ENCODE peak calls at places on chromosomes 1 and 21, in four cellular contexts. R, G, P and Y are unnamed samples.

GRCh38 chr1:231983266-231984193 is 356.9 kb downstream of the DISC1 start:
- DNase-seq in G (peak), P (no peak), R (no peak), Y (no peak)

GRCh38 chr1:119045091-119045746 is 57.1 kb upstream of the TBX15 start:
- DNase-seq in P (no peak), R (no peak), G (no peak), Y (no peak)

GRCh38 chr1:118154220-118154619 is 30.8 kb downstream of the SPAG17 start:
- DNase-seq in G (peak), R (peak), P (no peak), Y (no peak)

GRCh38 chr21:25563399-25564116 is 43.7 kb downstream of the MRPL39 start:
- DNase-seq in P (peak), G (peak), R (no peak), Y (no peak)

GRCh38 chr1:27789511-27790154 is 16.6 kb downstream of the STX12 start:
- DNase-seq in G (no peak), P (peak), R (peak), Y (no peak)

GRCh38 chr1:210446479-210446878 is 117.8 kb downstream of the HHAT start:
- DNase-seq in R (no peak), G (no peak), P (no peak), Y (no peak)

GRCh38 chr1:245858683-245859509 is 648.2 kb downstream of the SMYD3 start:
- DNase-seq in G (no peak), R (no peak), P (no peak), Y (no peak)

GRCh38 chr1:105073660-105074059 is 1324.0 kb downstream of the AMY1C start:
- DNase-seq in R (no peak), G (no peak), P (no peak), Y (no peak)

GRCh38 chr1:33342041-33342723 is 21.3 kb upstream of the A3GALT2 start:
- DNase-seq in G (peak), R (no peak), P (no peak), Y (no peak)

GRCh38 chr1:184418955-184419733 is 32.3 kb downstream of the C1orf21 start:
- DNase-seq in R (no peak), P (peak), G (no peak), Y (no peak)

GRCh38 chr21:41283211-41283818 is 33.3 kb upstream of the FAM3B start:
- DNase-seq in G (peak), P (peak), R (peak), Y (peak)

GRCh38 chr1:30415171-30415940 is 308.0 kb downstream of the MATN1 start:
- DNase-seq in R (peak), G (no peak), P (no peak), Y (no peak)

GRCh38 chr1:1202831-1203560 is 3.4 kb downstream of the TNFRSF18 start:
- DNase-seq in G (no peak), R (no peak), P (no peak), Y (no peak)

GRCh38 chr21:38478782-38479181 is 19.5 kb downstream of the ERG start:
- DNase-seq in P (peak), R (no peak), G (no peak), Y (no peak)

GRCh38 chr1:25173809-25174320 is 58.4 kb downstream of the SYF2 start:
- DNase-seq in R (no peak), G (no peak), P (no peak), Y (no peak)

GRCh38 chr1:165383067-165383466 is 26.6 kb upstream of the LMX1A start:
- DNase-seq in R (no peak), P (no peak), G (no peak), Y (no peak)

GRCh38 chr1:48073773-48074172 is 76.6 kb upstream of the TRABD2B start:
- DNase-seq in R (no peak), G (no peak), P (no peak), Y (no peak)

GRCh38 chr1:221897312-221897711 is 155.4 kb upstream of the DUSP10 start:
- DNase-seq in R (no peak), G (no peak), P (no peak), Y (no peak)

GRCh38 chr1:151510020-151510405 is 1.2 kb upstream of the CGN start:
- DNase-seq in R (no peak), P (no peak), G (no peak), Y (no peak)

GRCh38 chr1:101178341-101178687 is 58.5 kb upstream of the S1PR1 start:
- DNase-seq in R (no peak), G (no peak), P (no peak), Y (no peak)

GRCh38 chr1:12204140-12204539 is 25.7 kb upstream of the VPS13D start:
- DNase-seq in G (no peak), P (no peak), R (no peak), Y (no peak)
- TF ChIP-seq SPI1 in G (no peak), P (no peak), R (no peak), Y (no peak)

DNA sequence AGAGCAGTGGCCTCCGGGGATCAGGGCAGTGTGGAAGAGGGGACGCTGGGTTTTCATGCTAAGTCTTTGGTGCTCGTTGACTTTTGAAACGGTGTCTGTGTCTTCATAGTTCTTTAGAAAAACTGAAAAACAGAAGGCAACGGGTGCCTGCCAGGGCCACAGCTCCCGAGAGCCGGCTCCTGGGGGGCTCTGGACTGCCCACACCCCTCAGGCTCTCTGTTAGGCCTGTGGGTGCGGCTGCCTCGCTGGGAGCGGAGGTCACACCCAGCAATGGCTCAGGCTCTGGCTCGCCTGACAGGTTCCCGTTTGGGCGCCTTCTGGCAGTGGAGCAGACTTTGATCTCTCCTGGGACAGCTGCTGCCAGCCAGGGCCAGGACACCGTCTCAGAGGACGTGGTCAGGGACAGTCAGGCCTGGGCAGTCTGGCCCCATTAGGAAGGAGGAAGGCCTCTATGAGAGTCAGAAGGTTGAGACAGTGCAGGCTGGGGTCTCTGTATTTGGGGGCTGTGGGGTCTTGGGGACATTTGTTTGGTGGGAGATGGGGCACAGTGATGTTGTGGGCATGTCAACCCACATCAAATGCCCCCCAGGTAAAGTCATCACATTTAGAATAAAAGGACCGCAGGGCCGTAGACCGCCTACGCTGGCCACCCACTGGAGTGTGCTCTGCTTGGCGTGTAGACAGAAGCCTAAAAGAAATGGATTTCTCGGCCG is 5.6 kb downstream of the ARHGEF16 start:
- DNase-seq in G (no peak), R (no peak), P (no peak), Y (no peak)
- TF ChIP-seq SPI1 in G (no peak), R (no peak), P (no peak), Y (no peak)

GRCh38 chr1:42313970-42314369 is 21.1 kb downstream of the FOXJ3 start:
- DNase-seq in G (no peak), R (no peak), P (no peak), Y (no peak)

GRCh38 chr1:42312576-42313212 is 22.3 kb downstream of the FOXJ3 start:
- DNase-seq in R (no peak), G (no peak), P (no peak), Y (no peak)

GRCh38 chr1:42317308-42317707 is 17.7 kb downstream of the FOXJ3 start:
- DNase-seq in R (no peak), G (no peak), P (no peak), Y (no peak)

GRCh38 chr1:42316292-42316691 is 18.7 kb downstream of the FOXJ3 start:
- DNase-seq in R (no peak), G (no peak), P (no peak), Y (no peak)

DNA sequence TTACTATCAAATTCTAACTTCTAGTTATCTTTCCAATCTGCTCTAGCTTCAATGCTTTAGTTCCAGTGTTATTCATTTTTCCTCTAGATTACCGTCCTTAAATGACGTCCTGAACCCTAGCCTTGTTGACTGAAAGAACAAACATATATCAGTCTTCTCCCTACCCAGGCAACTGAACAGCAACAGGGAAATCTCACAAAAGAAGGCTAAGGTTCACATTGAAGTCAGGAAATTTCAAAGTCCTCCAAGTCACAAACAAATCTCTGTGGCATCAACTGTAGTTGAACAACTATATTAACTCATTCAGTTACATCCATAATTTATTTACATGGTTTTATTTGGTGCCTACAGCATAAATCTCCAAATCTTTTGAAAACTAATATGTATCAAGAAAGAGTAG is 19.5 kb downstream of the FOXJ3 start:
- DNase-seq in P (no peak), R (no peak), G (no peak), Y (no peak)
- TF ChIP-seq SPI1 in P (no peak), R (no peak), G (no peak), Y (no peak)

DNA sequence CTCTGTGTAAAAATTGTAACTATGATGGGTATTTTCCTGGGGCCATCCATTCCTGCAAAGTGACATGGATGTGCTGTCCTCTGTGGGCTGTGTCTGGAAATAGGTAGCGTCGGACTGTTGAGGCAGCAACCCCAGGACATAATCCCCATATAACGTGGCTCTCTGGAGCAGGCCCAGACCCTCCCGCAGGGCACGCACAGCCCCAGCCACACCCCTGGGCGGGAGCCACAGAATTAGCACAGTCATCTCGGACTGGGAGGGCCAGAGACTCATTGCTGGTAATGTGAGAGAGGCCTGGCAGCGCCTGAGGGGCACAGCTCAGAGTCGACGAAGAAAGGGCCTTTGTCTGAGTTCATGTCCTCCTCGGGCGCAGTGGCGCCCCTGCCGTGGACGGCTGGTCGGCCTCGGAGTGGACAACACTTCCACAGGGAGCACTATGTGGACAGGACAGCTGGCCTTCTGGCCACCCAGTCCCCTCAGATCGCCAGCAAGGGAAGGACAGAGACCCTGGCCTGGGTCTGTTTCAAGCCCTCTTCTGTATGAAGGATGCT is 20.1 kb downstream of the SIM2 start:
- DNase-seq in G (no peak), R (peak), P (no peak), Y (no peak)
- TF ChIP-seq SPI1 in G (no peak), R (no peak), P (no peak), Y (no peak)

GRCh38 chr1:20184481-20184900 is 1.4 kb upstream of the UBXN10 start:
- DNase-seq in P (peak), G (no peak), R (peak), Y (no peak)
- TF ChIP-seq SPI1 in P (peak), G (no peak), R (peak), Y (no peak)

GRCh38 chr21:20882462-20883415 is 115.5 kb upstream of the NCAM2 start:
- DNase-seq in G (no peak), R (peak), P (peak), Y (no peak)
- TF ChIP-seq SPI1 in G (no peak), R (no peak), P (no peak), Y (no peak)

GRCh38 chr1:208273386-208274021 is 29.3 kb upstream of the PLXNA2 start:
- DNase-seq in P (no peak), G (no peak), R (no peak), Y (no peak)
- TF ChIP-seq SPI1 in P (no peak), G (no peak), R (no peak), Y (no peak)

GRCh38 chr1:9375912-9376311 is 83.2 kb downstream of the SPSB1 start:
- DNase-seq in G (no peak), P (no peak), R (no peak), Y (no peak)

GRCh38 chr1:9376430-9376829 is 83.7 kb downstream of the SPSB1 start:
- DNase-seq in R (no peak), P (no peak), G (no peak), Y (no peak)

GRCh38 chr1:9374748-9375345 is 82.2 kb downstream of the SPSB1 start:
- DNase-seq in P (no peak), G (no peak), R (no peak), Y (no peak)

GRCh38 chr1:9378801-9379200 is 86.1 kb downstream of the SPSB1 start:
- DNase-seq in P (no peak), G (no peak), R (no peak), Y (no peak)

DNA sequence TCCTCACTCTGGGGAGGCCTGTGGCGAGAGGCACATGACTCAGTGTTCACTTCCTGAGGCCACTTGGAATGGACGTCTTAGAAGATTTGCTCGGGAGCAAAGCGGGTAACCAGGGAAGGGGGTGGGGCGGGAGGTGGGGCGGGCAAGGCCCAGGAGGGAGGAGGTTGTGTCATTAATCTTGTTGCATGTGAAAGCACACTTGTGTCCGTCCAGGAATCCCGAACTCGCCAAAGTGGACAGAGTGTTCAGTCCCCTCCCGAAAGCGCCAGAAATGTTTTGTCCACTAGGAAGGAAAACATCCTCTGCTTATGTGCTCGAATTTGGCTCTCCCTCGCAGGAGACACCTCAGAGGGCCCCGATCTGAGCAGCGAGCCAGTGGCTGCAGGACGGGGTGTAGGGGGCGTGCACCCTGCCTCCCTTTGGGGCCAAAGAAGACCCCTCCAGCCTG is 84.2 kb downstream of the SPSB1 start:
- DNase-seq in G (no peak), R (no peak), P (no peak), Y (no peak)
- TF ChIP-seq SPI1 in G (no peak), R (no peak), P (no peak), Y (no peak)